ENCODE peak calls at places on chromosomes 16 and 17, in five cellular contexts. One of them, this sample, is unnamed.

GRCh38 chr16:2236362-2237075 is at the start of gene DNASE1L2:
- DNase-seq in K562: no peak
- DNase-seq in H1: peak; percentile 79
- DNase-seq in HepG2: no peak
- DNase-seq in GM12878: no peak
- DNase-seq in this sample: peak; percentile 68

GRCh38 chr17:63002625-63003024 is 36.6 kb downstream of the TANC2 start:
- DNase-seq in K562: no peak
- DNase-seq in H1: no peak
- DNase-seq in HepG2: no peak
- DNase-seq in GM12878: no peak
- DNase-seq in this sample: no peak

GRCh38 chr17:17126131-17127110 is 79.7 kb downstream of the PLD6 start:
- DNase-seq in K562: no peak
- DNase-seq in H1: no peak
- DNase-seq in HepG2: no peak
- DNase-seq in GM12878: no peak
- DNase-seq in this sample: no peak

GRCh38 chr17:2828396-2829038 is 32.3 kb downstream of the RAP1GAP2 start:
- DNase-seq in K562: peak; percentile 81
- DNase-seq in H1: peak; percentile 99
- DNase-seq in HepG2: peak; percentile 52
- DNase-seq in GM12878: no peak
- DNase-seq in this sample: peak; percentile 93

GRCh38 chr17:67026341-67026740 is 18.0 kb upstream of the CACNG1 start:
- DNase-seq in K562: no peak
- DNase-seq in H1: no peak
- DNase-seq in HepG2: no peak
- DNase-seq in GM12878: no peak
- DNase-seq in this sample: no peak

GRCh38 chr16:28179354-28179753 is 32.4 kb downstream of the XPO6 start:
- DNase-seq in K562: no peak
- DNase-seq in H1: no peak
- DNase-seq in HepG2: no peak
- DNase-seq in GM12878: no peak
- DNase-seq in this sample: no peak

GRCh38 chr16:54928016-54928356 is 2.7 kb upstream of the IRX5 start:
- DNase-seq in K562: no peak
- DNase-seq in H1: no peak
- DNase-seq in HepG2: no peak
- DNase-seq in GM12878: no peak
- DNase-seq in this sample: peak; percentile 30

GRCh38 chr17:50175035-50175788 is 9.4 kb downstream of the SGCA start:
- DNase-seq in K562: no peak
- DNase-seq in H1: no peak
- DNase-seq in HepG2: no peak
- DNase-seq in GM12878: no peak
- DNase-seq in this sample: no peak

GRCh38 chr16:55933038-55933437 is 57.9 kb upstream of the CES5A start:
- DNase-seq in K562: peak; percentile 28
- DNase-seq in H1: no peak
- DNase-seq in HepG2: no peak
- DNase-seq in GM12878: no peak
- DNase-seq in this sample: no peak

GRCh38 chr17:42774066-42774750 is 959 bp downstream of the VPS25 start:
- DNase-seq in K562: no peak
- DNase-seq in H1: no peak
- DNase-seq in HepG2: peak; percentile 49
- DNase-seq in GM12878: no peak
- DNase-seq in this sample: no peak

GRCh38 chr17:42979511-42980273 is at the start of gene PTGES3L:
- DNase-seq in K562: peak; percentile 78
- DNase-seq in H1: peak; percentile 67
- DNase-seq in HepG2: peak; percentile 88
- DNase-seq in GM12878: no peak
- DNase-seq in this sample: peak; percentile 84

GRCh38 chr17:27384261-27384701 is 72.0 kb upstream of the KSR1 start:
- DNase-seq in K562: no peak
- DNase-seq in H1: no peak
- DNase-seq in HepG2: no peak
- DNase-seq in GM12878: no peak
- DNase-seq in this sample: no peak

GRCh38 chr16:11183035-11183812 is 72.8 kb downstream of the SOCS1 start:
- DNase-seq in K562: peak; percentile 28
- DNase-seq in H1: peak; percentile 64
- DNase-seq in HepG2: no peak
- DNase-seq in GM12878: peak; percentile 81
- DNase-seq in this sample: peak; percentile 56

GRCh38 chr17:38739305-38739704 is 8.8 kb downstream of the PCGF2 start:
- DNase-seq in K562: no peak
- DNase-seq in H1: no peak
- DNase-seq in HepG2: no peak
- DNase-seq in GM12878: no peak
- DNase-seq in this sample: no peak

GRCh38 chr17:512926-513325 is 160.3 kb upstream of the RPH3AL start:
- DNase-seq in K562: no peak
- DNase-seq in H1: no peak
- DNase-seq in HepG2: no peak
- DNase-seq in GM12878: no peak
- DNase-seq in this sample: no peak

GRCh38 chr17:38883592-38884526 is 14.0 kb downstream of the LASP1 start:
- DNase-seq in K562: no peak
- DNase-seq in H1: peak; percentile 50
- DNase-seq in HepG2: no peak
- DNase-seq in GM12878: no peak
- DNase-seq in this sample: peak; percentile 60

GRCh38 chr17:49994085-49995054 is 654 bp downstream of the DLX3 start:
- DNase-seq in K562: no peak
- DNase-seq in H1: peak; percentile 80
- DNase-seq in HepG2: no peak
- DNase-seq in GM12878: no peak
- DNase-seq in this sample: peak; percentile 75

GRCh38 chr17:42484304-42484703 is 25.6 kb downstream of the ATP6V0A1 start:
- DNase-seq in K562: no peak
- DNase-seq in H1: no peak
- DNase-seq in HepG2: peak; percentile 99
- DNase-seq in GM12878: peak; percentile 70
- DNase-seq in this sample: no peak

GRCh38 chr17:69812240-69812837 is 262.7 kb upstream of the KCNJ16 start:
- DNase-seq in K562: no peak
- DNase-seq in H1: no peak
- DNase-seq in HepG2: no peak
- DNase-seq in GM12878: no peak
- DNase-seq in this sample: no peak

GRCh38 chr17:6444573-6445335 is 499 bp downstream of the PIMREG start:
- DNase-seq in K562: no peak
- DNase-seq in H1: no peak
- DNase-seq in HepG2: no peak
- DNase-seq in GM12878: no peak
- DNase-seq in this sample: peak; percentile 33

GRCh38 chr17:20223808-20224328 is 214.7 kb downstream of the SPECC1 start:
- DNase-seq in K562: no peak
- DNase-seq in H1: peak; percentile 37
- DNase-seq in HepG2: no peak
- DNase-seq in GM12878: no peak
- DNase-seq in this sample: no peak

GRCh38 chr17:43338886-43339516 is 59.8 kb upstream of the ARL4D start:
- DNase-seq in K562: no peak
- DNase-seq in H1: peak; percentile 77
- DNase-seq in HepG2: peak; percentile 51
- DNase-seq in GM12878: no peak
- DNase-seq in this sample: peak; percentile 76

GRCh38 chr17:40791808-40792436 is 7.8 kb downstream of the KRT28 start:
- DNase-seq in K562: no peak
- DNase-seq in H1: no peak
- DNase-seq in HepG2: peak; percentile 45
- DNase-seq in GM12878: no peak
- DNase-seq in this sample: peak; percentile 60

GRCh38 chr17:78390241-78391050 is 12.0 kb downstream of the PGS1 start:
- DNase-seq in K562: no peak
- DNase-seq in H1: no peak
- DNase-seq in HepG2: no peak
- DNase-seq in GM12878: no peak
- DNase-seq in this sample: peak; percentile 63

GRCh38 chr17:68981288-68981687 is 26.1 kb upstream of the ABCA8 start:
- DNase-seq in K562: no peak
- DNase-seq in H1: no peak
- DNase-seq in HepG2: peak; percentile 20
- DNase-seq in GM12878: peak; percentile 32
- DNase-seq in this sample: no peak

GRCh38 chr16:15810949-15811348 is 45.9 kb downstream of the MYH11 start:
- DNase-seq in K562: no peak
- DNase-seq in H1: no peak
- DNase-seq in HepG2: no peak
- DNase-seq in GM12878: no peak
- DNase-seq in this sample: no peak
- H3K4me3 ChIP-seq in K562: no peak overlapping the region
- H3K4me3 ChIP-seq in H1: no peak overlapping the region
- H3K4me3 ChIP-seq in HepG2: no peak overlapping the region
- H3K4me3 ChIP-seq in GM12878: no peak overlapping the region
- H3K4me3 ChIP-seq in this sample: no peak overlapping the region

GRCh38 chr17:48247038-48247437 is 139.5 kb downstream of the SNX11 start:
- DNase-seq in K562: no peak
- DNase-seq in H1: no peak
- DNase-seq in HepG2: no peak
- DNase-seq in GM12878: no peak
- DNase-seq in this sample: no peak

GRCh38 chr17:48244814-48245213 is 137.2 kb downstream of the SNX11 start:
- DNase-seq in K562: peak; percentile 20
- DNase-seq in H1: no peak
- DNase-seq in HepG2: no peak
- DNase-seq in GM12878: no peak
- DNase-seq in this sample: no peak

GRCh38 chr17:48241770-48242497 is 134.4 kb downstream of the SNX11 start:
- DNase-seq in K562: no peak
- DNase-seq in H1: no peak
- DNase-seq in HepG2: no peak
- DNase-seq in GM12878: no peak
- DNase-seq in this sample: no peak

GRCh38 chr17:48246623-48247022 is 139.1 kb downstream of the SNX11 start:
- DNase-seq in K562: no peak
- DNase-seq in H1: no peak
- DNase-seq in HepG2: no peak
- DNase-seq in GM12878: no peak
- DNase-seq in this sample: no peak

GRCh38 chr17:48244121-48244711 is 136.7 kb downstream of the SNX11 start:
- DNase-seq in K562: no peak
- DNase-seq in H1: no peak
- DNase-seq in HepG2: no peak
- DNase-seq in GM12878: no peak
- DNase-seq in this sample: no peak
- TF ChIP-seq CREB1 in K562: no peak
- TF ChIP-seq CREB1 in H1: no peak
- TF ChIP-seq CREB1 in HepG2: no peak
- TF ChIP-seq CREB1 in GM12878: no peak
- TF ChIP-seq CREB1 in this sample: no peak

DNA sequence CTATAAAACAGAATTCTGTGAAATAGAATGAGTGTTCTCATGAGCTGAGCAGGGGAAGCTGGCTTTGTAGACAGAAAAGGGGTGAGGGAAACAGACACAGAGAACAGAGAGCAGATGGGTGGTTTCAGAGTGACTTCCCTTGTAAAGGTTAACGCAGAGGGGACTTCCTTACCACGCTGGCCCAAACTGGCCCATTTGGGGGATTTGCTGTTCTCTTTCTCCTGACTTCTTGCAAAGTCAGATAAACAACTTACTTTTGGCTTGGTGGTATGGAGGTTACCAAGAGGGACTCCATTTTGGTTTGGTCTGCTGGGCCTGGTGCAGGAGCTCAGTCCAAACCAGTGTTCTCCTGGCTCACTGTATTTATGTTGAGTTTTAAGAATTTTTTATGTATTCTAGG is 48.4 kb downstream of the SEC14L1 start:
- DNase-seq in K562: no peak
- DNase-seq in H1: no peak
- DNase-seq in HepG2: no peak
- DNase-seq in GM12878: peak; percentile 64
- DNase-seq in this sample: no peak
- H3K4me3 ChIP-seq in K562: no peak overlapping the region
- H3K4me3 ChIP-seq in H1: no peak overlapping the region
- H3K4me3 ChIP-seq in HepG2: no peak overlapping the region
- H3K4me3 ChIP-seq in GM12878: no peak overlapping the region
- H3K4me3 ChIP-seq in this sample: no peak overlapping the region

GRCh38 chr16:31528726-31529397 is 1.2 kb downstream of the AHSP start:
- DNase-seq in K562: no peak
- DNase-seq in H1: peak; percentile 54
- DNase-seq in HepG2: no peak
- DNase-seq in GM12878: no peak
- DNase-seq in this sample: peak; percentile 70

GRCh38 chr16:31527617-31528287 is at the start of gene AHSP:
- DNase-seq in K562: peak; percentile 39
- DNase-seq in H1: no peak
- DNase-seq in HepG2: no peak
- DNase-seq in GM12878: no peak
- DNase-seq in this sample: peak; percentile 52

GRCh38 chr16:31530405-31530804 is 2.7 kb downstream of the AHSP start:
- DNase-seq in K562: no peak
- DNase-seq in H1: no peak
- DNase-seq in HepG2: no peak
- DNase-seq in GM12878: no peak
- DNase-seq in this sample: no peak

GRCh38 chr16:31531096-31531495 is 3.4 kb downstream of the AHSP start:
- DNase-seq in K562: no peak
- DNase-seq in H1: no peak
- DNase-seq in HepG2: no peak
- DNase-seq in GM12878: no peak
- DNase-seq in this sample: no peak

DNA sequence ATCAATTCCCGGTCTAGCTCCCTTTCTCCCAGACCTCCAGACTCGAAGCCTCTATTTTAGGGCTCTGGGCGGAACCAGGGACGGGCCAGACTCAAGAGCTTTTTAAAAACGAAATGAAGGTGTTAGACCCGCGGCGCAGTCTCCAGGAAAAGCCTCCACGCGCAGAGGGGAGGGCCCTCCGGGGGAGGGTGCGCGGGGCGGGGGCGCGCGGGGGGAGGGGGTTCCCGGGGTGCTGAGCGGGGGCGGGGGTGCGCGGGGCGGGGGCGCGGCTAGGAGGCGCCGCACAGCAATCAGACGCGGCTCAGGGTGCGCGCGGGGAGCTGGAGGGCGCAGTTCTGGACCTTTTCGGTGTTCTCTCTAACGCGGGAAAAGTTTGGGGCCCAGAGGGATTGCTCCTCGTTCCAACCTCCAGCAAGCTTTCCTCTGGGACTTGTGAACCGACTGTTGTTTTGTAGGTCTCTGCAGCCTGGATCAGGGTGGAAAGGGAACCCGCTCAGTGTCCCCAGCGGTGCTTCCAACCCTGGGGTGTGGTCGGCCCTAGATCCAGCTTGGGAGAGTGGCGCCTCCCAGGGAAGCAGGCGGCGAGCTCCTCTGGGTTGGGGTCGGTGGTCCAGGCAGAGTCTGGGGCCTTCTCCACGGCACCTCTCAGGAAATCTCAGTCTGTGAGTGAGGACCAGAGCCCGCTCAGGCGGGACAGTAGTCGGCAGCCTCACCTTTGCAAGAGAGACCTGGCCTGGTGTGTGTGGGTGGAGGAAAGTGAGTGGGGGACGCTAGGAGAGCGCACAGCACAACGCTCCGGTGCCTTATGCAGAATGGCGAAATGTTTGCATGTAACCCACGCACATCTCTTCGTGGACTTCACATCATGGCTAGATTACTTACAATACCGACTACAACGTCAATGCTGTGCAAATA is 2.0 kb downstream of the AHSP start:
- DNase-seq in K562: peak; percentile 79
- DNase-seq in H1: peak; percentile 58
- DNase-seq in HepG2: no peak
- DNase-seq in GM12878: no peak
- DNase-seq in this sample: peak; percentile 60
- TF ChIP-seq CREB1 in K562: no peak
- TF ChIP-seq CREB1 in H1: no peak
- TF ChIP-seq CREB1 in HepG2: no peak
- TF ChIP-seq CREB1 in GM12878: no peak
- TF ChIP-seq CREB1 in this sample: no peak